ENCODE peak calls at places on chromosomes 2 and 18, in seven cellular contexts. One of them, this sample, is unnamed.

GRCh38 chr2:237884681-237885080 is 25.3 kb downstream of the RAMP1 start:
- DNase-seq in IMR-90: no peak
- DNase-seq in endothelial cell of umbilical vein: no peak
- DNase-seq in OCI-LY7: no peak
- DNase-seq in fibroblast of lung: no peak
- DNase-seq in mammary epithelial cell: no peak
- DNase-seq in H1: no peak
- DNase-seq in this sample: no peak

GRCh38 chr18:58862851-58863538 is 1.7 kb upstream of the ZNF532 start:
- DNase-seq in IMR-90: peak; percentile 62
- DNase-seq in endothelial cell of umbilical vein: peak; percentile 55
- DNase-seq in OCI-LY7: peak; percentile 51
- DNase-seq in fibroblast of lung: peak; percentile 69
- DNase-seq in mammary epithelial cell: peak; percentile 55
- DNase-seq in H1: peak; percentile 64
- DNase-seq in this sample: peak; percentile 41

GRCh38 chr2:185857676-185858075 is 119.1 kb downstream of the FSIP2 start:
- DNase-seq in IMR-90: no peak
- DNase-seq in endothelial cell of umbilical vein: no peak
- DNase-seq in OCI-LY7: no peak
- DNase-seq in fibroblast of lung: no peak
- DNase-seq in mammary epithelial cell: peak; percentile 61
- DNase-seq in H1: no peak
- DNase-seq in this sample: no peak

GRCh38 chr2:80545420-80546192 is 241.1 kb upstream of the LRRTM1 start:
- DNase-seq in IMR-90: no peak
- DNase-seq in endothelial cell of umbilical vein: no peak
- DNase-seq in OCI-LY7: no peak
- DNase-seq in fibroblast of lung: no peak
- DNase-seq in mammary epithelial cell: no peak
- DNase-seq in H1: no peak
- DNase-seq in this sample: no peak

GRCh38 chr2:54371461-54372065 is 84.6 kb upstream of the SPTBN1 start:
- DNase-seq in IMR-90: no peak
- DNase-seq in endothelial cell of umbilical vein: no peak
- DNase-seq in OCI-LY7: no peak
- DNase-seq in fibroblast of lung: no peak
- DNase-seq in mammary epithelial cell: no peak
- DNase-seq in H1: no peak
- DNase-seq in this sample: no peak

GRCh38 chr2:138964413-138964812 is 184.2 kb upstream of the NXPH2 start:
- DNase-seq in IMR-90: no peak
- DNase-seq in endothelial cell of umbilical vein: no peak
- DNase-seq in OCI-LY7: no peak
- DNase-seq in fibroblast of lung: no peak
- DNase-seq in mammary epithelial cell: peak; percentile 27
- DNase-seq in H1: no peak
- DNase-seq in this sample: peak; percentile 94

GRCh38 chr2:213766465-213766891 is 482.2 kb downstream of the SPAG16 start:
- DNase-seq in IMR-90: no peak
- DNase-seq in endothelial cell of umbilical vein: no peak
- DNase-seq in OCI-LY7: peak; percentile 24
- DNase-seq in fibroblast of lung: no peak
- DNase-seq in mammary epithelial cell: peak; percentile 0
- DNase-seq in H1: no peak
- DNase-seq in this sample: no peak

GRCh38 chr2:95056461-95057459 is 31.3 kb downstream of the MAL start:
- DNase-seq in IMR-90: peak; percentile 13
- DNase-seq in endothelial cell of umbilical vein: no peak
- DNase-seq in OCI-LY7: no peak
- DNase-seq in fibroblast of lung: no peak
- DNase-seq in mammary epithelial cell: peak; percentile 17
- DNase-seq in H1: no peak
- DNase-seq in this sample: peak; percentile 87

GRCh38 chr18:8654482-8655451 is 45.5 kb downstream of the RAB12 start:
- DNase-seq in IMR-90: peak; percentile 34
- DNase-seq in endothelial cell of umbilical vein: peak; percentile 29
- DNase-seq in OCI-LY7: peak; percentile 55
- DNase-seq in fibroblast of lung: peak; percentile 57
- DNase-seq in mammary epithelial cell: no peak
- DNase-seq in H1: no peak
- DNase-seq in this sample: peak; percentile 68

GRCh38 chr2:216696321-216696720 is 972 bp upstream of the IGFBP5 start:
- DNase-seq in IMR-90: no peak
- DNase-seq in endothelial cell of umbilical vein: peak; percentile 6
- DNase-seq in OCI-LY7: no peak
- DNase-seq in fibroblast of lung: no peak
- DNase-seq in mammary epithelial cell: no peak
- DNase-seq in H1: no peak
- DNase-seq in this sample: no peak

GRCh38 chr2:133025004-133025403 is 355.0 kb upstream of the LYPD1 start:
- DNase-seq in IMR-90: peak; percentile 56
- DNase-seq in endothelial cell of umbilical vein: no peak
- DNase-seq in OCI-LY7: no peak
- DNase-seq in fibroblast of lung: no peak
- DNase-seq in mammary epithelial cell: no peak
- DNase-seq in H1: no peak
- DNase-seq in this sample: no peak

GRCh38 chr2:45029215-45029614 is 20.0 kb upstream of the SIX2 start:
- DNase-seq in IMR-90: no peak
- DNase-seq in endothelial cell of umbilical vein: no peak
- DNase-seq in OCI-LY7: no peak
- DNase-seq in fibroblast of lung: peak; percentile 38
- DNase-seq in mammary epithelial cell: no peak
- DNase-seq in H1: no peak
- DNase-seq in this sample: no peak

GRCh38 chr18:74515620-74516231 is 18.6 kb upstream of the CNDP1 start:
- DNase-seq in IMR-90: no peak
- DNase-seq in endothelial cell of umbilical vein: no peak
- DNase-seq in OCI-LY7: no peak
- DNase-seq in fibroblast of lung: no peak
- DNase-seq in mammary epithelial cell: peak; percentile 23
- DNase-seq in H1: no peak
- DNase-seq in this sample: no peak

GRCh38 chr2:74396149-74396548 is 16.0 kb upstream of the DCTN1 start:
- DNase-seq in IMR-90: no peak
- DNase-seq in endothelial cell of umbilical vein: no peak
- DNase-seq in OCI-LY7: no peak
- DNase-seq in fibroblast of lung: no peak
- DNase-seq in mammary epithelial cell: no peak
- DNase-seq in H1: no peak
- DNase-seq in this sample: no peak

GRCh38 chr2:191749181-191749540 is 71.2 kb downstream of the NABP1 start:
- DNase-seq in IMR-90: no peak
- DNase-seq in endothelial cell of umbilical vein: no peak
- DNase-seq in OCI-LY7: no peak
- DNase-seq in fibroblast of lung: no peak
- DNase-seq in mammary epithelial cell: peak; percentile 28
- DNase-seq in H1: no peak
- DNase-seq in this sample: peak; percentile 55

GRCh38 chr2:201618744-201619654 is 24.3 kb downstream of the TMEM237 start:
- DNase-seq in IMR-90: peak; percentile 50
- DNase-seq in endothelial cell of umbilical vein: peak; percentile 65
- DNase-seq in OCI-LY7: no peak
- DNase-seq in fibroblast of lung: peak; percentile 78
- DNase-seq in mammary epithelial cell: no peak
- DNase-seq in H1: no peak
- DNase-seq in this sample: no peak

GRCh38 chr18:67463829-67464228 is 52.7 kb downstream of the DSEL start:
- DNase-seq in IMR-90: no peak
- DNase-seq in endothelial cell of umbilical vein: peak; percentile 5
- DNase-seq in OCI-LY7: no peak
- DNase-seq in fibroblast of lung: no peak
- DNase-seq in mammary epithelial cell: peak; percentile 17
- DNase-seq in H1: peak; percentile 43
- DNase-seq in this sample: peak; percentile 55

DNA sequence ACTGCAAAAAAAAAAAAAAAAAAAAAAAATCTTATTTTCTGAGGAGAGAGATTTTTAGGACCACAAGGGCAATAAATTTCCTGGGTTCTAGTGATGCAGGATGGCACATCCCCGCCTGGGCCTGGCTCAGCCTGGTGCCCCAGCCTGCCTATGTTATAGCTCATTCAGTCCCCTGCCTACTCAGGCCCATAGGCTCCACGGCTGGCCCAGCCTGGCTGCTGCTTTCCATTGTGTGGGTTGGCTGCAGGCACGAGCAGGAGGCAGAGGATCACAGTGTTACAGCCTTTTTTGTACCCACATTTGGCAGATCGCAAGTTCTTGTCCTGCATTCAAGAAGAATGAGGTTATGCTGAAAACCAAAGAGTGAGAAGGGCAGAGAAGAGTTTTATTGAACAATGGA is 2.8 kb upstream of the SULT6B1 start:
- DNase-seq in IMR-90: no peak
- DNase-seq in endothelial cell of umbilical vein: no peak
- DNase-seq in OCI-LY7: no peak
- DNase-seq in fibroblast of lung: no peak
- DNase-seq in mammary epithelial cell: no peak
- DNase-seq in H1: no peak
- DNase-seq in this sample: no peak
- H2AFZ ChIP-seq in IMR-90: no peak overlapping the region
- H2AFZ ChIP-seq in endothelial cell of umbilical vein: no peak overlapping the region
- H2AFZ ChIP-seq in OCI-LY7: no peak overlapping the region
- H2AFZ ChIP-seq in fibroblast of lung: no peak overlapping the region
- H2AFZ ChIP-seq in mammary epithelial cell: peak overlapping the region; percentile 36
- H2AFZ ChIP-seq in H1: no peak overlapping the region
- H2AFZ ChIP-seq in this sample: no peak overlapping the region

DNA sequence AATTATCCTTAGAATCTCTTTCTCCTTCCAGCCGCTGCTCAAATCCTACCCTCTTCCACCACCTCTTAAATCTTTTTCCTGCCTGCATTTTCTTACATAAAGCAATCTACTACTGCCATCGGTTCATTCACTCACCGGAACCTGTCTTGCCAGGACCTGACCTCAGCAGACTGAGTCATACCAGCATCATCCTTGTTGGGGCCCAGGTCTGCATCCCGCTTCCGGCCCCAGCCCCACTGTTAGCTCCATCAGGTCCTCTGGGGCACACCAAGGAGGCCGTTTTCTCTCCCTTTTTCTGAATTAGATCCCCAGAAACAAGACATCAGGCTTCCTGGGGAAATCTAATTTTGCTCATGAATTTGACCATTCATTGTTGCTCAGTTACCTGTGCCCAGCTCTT is 42.7 kb upstream of the TGFA start:
- DNase-seq in IMR-90: no peak
- DNase-seq in endothelial cell of umbilical vein: peak; percentile 25
- DNase-seq in OCI-LY7: no peak
- DNase-seq in fibroblast of lung: no peak
- DNase-seq in mammary epithelial cell: peak; percentile 92
- DNase-seq in H1: no peak
- DNase-seq in this sample: peak; percentile 91
- H2AFZ ChIP-seq in IMR-90: peak overlapping the region; percentile 58
- H2AFZ ChIP-seq in endothelial cell of umbilical vein: peak overlapping the region; percentile 33
- H2AFZ ChIP-seq in OCI-LY7: no peak overlapping the region
- H2AFZ ChIP-seq in fibroblast of lung: no peak overlapping the region
- H2AFZ ChIP-seq in mammary epithelial cell: peak overlapping the region; percentile 60
- H2AFZ ChIP-seq in H1: peak overlapping the region; percentile 95
- H2AFZ ChIP-seq in this sample: peak overlapping the region; percentile 36

DNA sequence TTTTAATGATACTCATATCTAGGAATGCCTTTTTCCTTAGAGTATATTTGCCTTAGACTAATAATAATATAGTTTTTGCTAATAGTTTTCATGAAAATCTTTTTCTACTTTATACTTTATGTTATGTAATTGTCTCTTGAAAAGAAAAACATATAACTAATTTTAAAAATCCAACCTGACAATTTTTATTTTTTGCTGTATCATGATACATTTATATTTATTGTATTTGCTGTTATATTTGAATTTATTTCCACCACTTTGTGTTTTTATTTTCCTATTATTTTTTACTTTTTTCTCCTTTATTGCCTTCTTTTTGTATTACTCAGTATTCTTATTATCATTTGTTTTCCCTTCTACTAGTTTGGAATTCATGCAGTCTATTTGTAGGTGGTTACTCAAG is 85.4 kb downstream of the MBD5 start:
- DNase-seq in IMR-90: no peak
- DNase-seq in endothelial cell of umbilical vein: no peak
- DNase-seq in OCI-LY7: no peak
- DNase-seq in fibroblast of lung: no peak
- DNase-seq in mammary epithelial cell: no peak
- DNase-seq in H1: no peak
- DNase-seq in this sample: no peak
- H2AFZ ChIP-seq in IMR-90: no peak overlapping the region
- H2AFZ ChIP-seq in endothelial cell of umbilical vein: no peak overlapping the region
- H2AFZ ChIP-seq in OCI-LY7: no peak overlapping the region
- H2AFZ ChIP-seq in fibroblast of lung: no peak overlapping the region
- H2AFZ ChIP-seq in mammary epithelial cell: no peak overlapping the region
- H2AFZ ChIP-seq in H1: no peak overlapping the region
- H2AFZ ChIP-seq in this sample: no peak overlapping the region

DNA sequence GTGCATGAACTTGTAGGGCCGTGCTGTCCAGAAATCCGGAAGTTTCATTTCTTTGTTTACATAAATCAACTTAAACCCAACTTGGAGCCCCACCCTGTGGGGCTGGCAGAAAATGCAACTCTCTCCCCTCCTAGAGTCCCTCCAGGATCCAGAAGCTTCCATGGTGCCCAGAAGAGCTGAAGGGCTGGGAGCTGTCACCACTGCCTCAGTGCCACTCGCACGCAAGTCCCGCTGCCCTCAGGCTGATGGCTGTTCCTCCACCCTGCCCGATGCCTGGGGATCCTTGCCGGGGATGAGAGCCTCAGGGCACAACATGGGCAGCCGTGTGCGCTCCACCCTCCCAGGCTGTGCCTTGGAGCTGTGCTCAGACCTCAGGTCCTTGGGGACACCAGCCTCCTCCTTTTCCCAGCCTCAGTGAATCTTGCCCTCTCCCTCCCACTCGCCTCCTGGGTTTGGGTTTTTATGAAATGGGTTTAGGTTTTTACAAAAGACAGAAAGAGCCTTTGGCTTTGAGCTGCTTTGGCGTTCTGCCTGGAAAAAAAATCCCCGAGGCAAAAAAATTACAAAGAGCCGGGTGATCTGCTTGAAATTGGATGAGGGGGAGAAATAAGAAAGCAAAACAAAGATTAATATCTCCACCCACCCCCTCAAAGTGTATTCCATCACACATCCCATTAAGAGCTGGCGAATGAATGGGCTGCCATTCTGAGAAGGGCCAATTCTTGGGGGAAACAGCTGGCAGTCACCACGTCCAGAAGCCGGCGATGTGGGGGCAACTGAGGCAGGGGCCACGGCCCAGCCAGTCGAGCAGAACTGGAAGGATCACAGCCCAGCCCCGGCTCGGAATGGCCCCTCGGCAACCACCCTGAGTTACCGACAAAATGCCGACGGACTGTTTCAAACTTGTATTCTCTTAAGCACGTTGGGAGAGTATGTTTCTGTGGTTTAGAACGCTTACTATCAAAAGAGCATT is 155.4 kb downstream of the TWIST2 start:
- DNase-seq in IMR-90: peak; percentile 65
- DNase-seq in endothelial cell of umbilical vein: no peak
- DNase-seq in OCI-LY7: no peak
- DNase-seq in fibroblast of lung: peak; percentile 86
- DNase-seq in mammary epithelial cell: peak; percentile 37
- DNase-seq in H1: no peak
- DNase-seq in this sample: peak; percentile 66
- H2AFZ ChIP-seq in IMR-90: peak overlapping the region; percentile 94
- H2AFZ ChIP-seq in endothelial cell of umbilical vein: no peak overlapping the region
- H2AFZ ChIP-seq in OCI-LY7: no peak overlapping the region
- H2AFZ ChIP-seq in fibroblast of lung: peak overlapping the region; percentile 92
- H2AFZ ChIP-seq in mammary epithelial cell: peak overlapping the region; percentile 85
- H2AFZ ChIP-seq in H1: no peak overlapping the region
- H2AFZ ChIP-seq in this sample: peak overlapping the region; percentile 79